ENCODE peak calls at places on chromosomes 11 and 22, in six cellular contexts. K is Calu3, G is left ventricle myocardium inferior, J is H9, Q is astrocyte of the cerebellum, N is A549. B is an unnamed sample.

GRCh38 chr11:15843309-15843857 is 513.0 kb downstream of the SOX6 start:
- DNase-seq in K (peak), G (no peak), J (peak), Q (peak), N (no peak), B (no peak)

GRCh38 chr22:30866811-30867271 is 101.7 kb downstream of the MORC2 start:
- DNase-seq in K (no peak), G (no peak), J (peak), Q (no peak), N (peak), B (peak)

GRCh38 chr22:45837507-45837906 is 139.5 kb downstream of the WNT7B start:
- DNase-seq in K (no peak), G (no peak), J (no peak), Q (no peak), N (no peak), B (no peak)

GRCh38 chr11:62069961-62070919 is 53.6 kb upstream of the INCENP start:
- DNase-seq in K (no peak), G (no peak), J (no peak), Q (no peak), N (no peak), B (no peak)

GRCh38 chr11:129117595-129118350 is 74.4 kb downstream of the ARHGAP32 start:
- DNase-seq in K (peak), G (no peak), J (no peak), Q (peak), N (peak), B (peak)

GRCh38 chr11:113241190-113242051 is 73.0 kb upstream of the TTC12 start:
- DNase-seq in K (no peak), G (no peak), J (no peak), Q (no peak), N (no peak), B (no peak)

GRCh38 chr11:128058580-128059208 is 528.7 kb downstream of the ETS1 start:
- DNase-seq in K (no peak), G (no peak), J (no peak), Q (no peak), N (no peak), B (no peak)

GRCh38 chr22:48743601-48744282 is 1083.9 kb downstream of the BRD1 start:
- DNase-seq in K (no peak), G (no peak), J (no peak), Q (no peak), N (no peak), B (no peak)

GRCh38 chr22:23190526-23190925 is 10.2 kb downstream of the BCR start:
- DNase-seq in K (no peak), G (peak), J (no peak), Q (no peak), N (no peak), B (no peak)

GRCh38 chr11:66277475-66278391 is at the start of gene CNIH2:
- DNase-seq in K (peak), G (no peak), J (no peak), Q (no peak), N (peak), B (peak)

GRCh38 chr11:19472679-19473078 is 231.9 kb upstream of the E2F8 start:
- DNase-seq in K (no peak), G (no peak), J (no peak), Q (no peak), N (no peak), B (no peak)

GRCh38 chr22:18965526-18966421 is 29.7 kb upstream of the PRODH start:
- DNase-seq in K (no peak), G (no peak), J (no peak), Q (no peak), N (no peak), B (no peak)

GRCh38 chr11:95682552-95682951 is 107.0 kb downstream of the FAM76B start:
- DNase-seq in K (no peak), G (no peak), J (no peak), Q (peak), N (no peak), B (no peak)

GRCh38 chr11:65742353-65742752 is 21.8 kb upstream of the RNASEH2C start:
- DNase-seq in K (no peak), G (no peak), J (no peak), Q (no peak), N (no peak), B (no peak)

GRCh38 chr11:23509023-23509422 is 648.7 kb upstream of the CCDC179 start:
- DNase-seq in K (no peak), G (no peak), J (no peak), Q (peak), N (no peak), B (no peak)

GRCh38 chr22:30979932-30980331 is 10.9 kb downstream of the TUG1 start:
- DNase-seq in K (no peak), G (no peak), J (no peak), Q (no peak), N (no peak), B (no peak)

GRCh38 chr11:44946268-44946667 is 4.4 kb downstream of the TP53I11 start:
- DNase-seq in K (no peak), G (peak), J (no peak), Q (no peak), N (no peak), B (no peak)

DNA sequence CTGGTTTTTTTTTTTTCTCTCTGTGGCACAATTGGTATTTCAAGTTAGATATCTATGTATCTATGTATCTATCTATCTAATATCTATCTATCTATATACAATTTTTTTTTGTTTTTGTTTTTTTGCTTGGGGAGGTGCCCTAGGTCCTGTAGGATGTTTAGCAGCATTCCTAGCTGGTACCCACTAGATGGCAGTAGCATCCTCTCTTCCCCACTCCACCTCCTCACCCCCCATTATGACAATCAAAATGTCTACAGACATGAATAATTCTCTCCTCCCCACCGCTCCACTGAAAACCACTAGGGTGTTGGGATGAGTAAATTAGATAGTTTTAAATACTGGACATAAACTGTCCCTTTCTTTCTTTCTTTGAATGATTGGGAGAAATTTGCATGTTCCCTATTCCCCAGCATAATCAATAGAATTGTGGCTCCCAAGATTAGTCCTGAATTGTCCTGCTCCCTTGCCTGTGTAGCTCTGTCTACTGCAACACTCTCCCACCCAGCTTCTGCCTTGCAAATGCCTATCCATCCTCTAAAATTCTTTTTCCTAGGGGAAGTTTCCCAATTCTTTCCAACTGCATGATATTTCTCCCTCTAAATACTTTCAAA is 1152.4 kb downstream of the LRRC4C start:
- DNase-seq in K (no peak), G (no peak), J (no peak), Q (peak), N (peak), B (peak)
- TF ChIP-seq CTCF in K (peak), G (peak), J (peak), Q (peak), N (peak), B (peak)

DNA sequence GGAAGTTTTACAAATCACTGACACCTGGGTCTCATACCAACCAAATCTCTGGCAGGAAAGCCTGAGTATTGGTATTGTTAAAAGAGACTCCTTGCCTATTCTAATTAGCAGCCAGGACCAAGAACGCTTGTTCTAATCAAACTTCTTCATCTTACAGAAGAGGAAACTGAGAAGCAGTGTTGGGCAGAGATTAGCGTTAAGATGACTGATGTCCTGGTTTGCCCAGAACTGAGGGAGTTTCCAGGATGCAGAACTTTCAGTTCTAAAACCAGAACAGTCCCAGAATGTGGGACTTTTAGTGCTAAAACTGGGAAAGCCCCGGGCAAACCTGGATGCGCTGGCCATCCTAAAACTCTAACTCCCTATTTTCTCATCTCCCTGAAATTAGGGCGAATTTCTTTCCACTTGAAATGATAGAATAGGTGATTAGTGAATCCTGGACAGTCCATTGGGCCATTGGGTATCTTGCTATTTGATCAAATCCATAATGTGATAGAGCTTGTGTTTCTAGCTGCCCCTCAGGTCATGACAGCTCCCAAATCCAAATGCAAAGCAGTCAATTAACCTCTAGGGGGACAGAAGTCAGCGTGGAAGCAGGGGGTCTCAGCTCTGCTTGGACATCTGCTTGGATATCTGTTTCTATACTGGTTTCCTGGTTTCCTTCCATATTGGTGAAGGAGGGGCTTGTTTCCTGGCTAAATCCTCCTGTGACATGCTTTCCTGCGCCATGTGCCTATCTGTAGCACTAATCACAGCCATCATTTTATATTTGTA is 16.0 kb upstream of the TMPRSS13 start:
- DNase-seq in K (no peak), G (no peak), J (no peak), Q (no peak), N (no peak), B (no peak)
- TF ChIP-seq CTCF in K (no peak), G (no peak), J (peak), Q (peak), N (no peak), B (no peak)

GRCh38 chr11:34790620-34791019 is 125.6 kb downstream of the APIP start:
- DNase-seq in K (peak), G (no peak), J (no peak), Q (no peak), N (no peak), B (no peak)
- TF ChIP-seq CTCF in K (peak), G (no peak), J (peak), Q (no peak), N (no peak), B (no peak)

GRCh38 chr11:8768625-8769333 is 86.2 kb downstream of the RPL27A start:
- DNase-seq in K (peak), G (peak), J (no peak), Q (no peak), N (no peak), B (no peak)
- TF ChIP-seq CTCF in K (no peak), G (peak), J (peak), Q (peak), N (peak), B (no peak)

GRCh38 chr22:38861170-38861874 is 10.7 kb downstream of the CBX6 start:
- DNase-seq in K (no peak), G (no peak), J (peak), Q (no peak), N (no peak), B (no peak)
- TF ChIP-seq CTCF in K (peak), G (no peak), J (peak), Q (peak), N (no peak), B (no peak)

DNA sequence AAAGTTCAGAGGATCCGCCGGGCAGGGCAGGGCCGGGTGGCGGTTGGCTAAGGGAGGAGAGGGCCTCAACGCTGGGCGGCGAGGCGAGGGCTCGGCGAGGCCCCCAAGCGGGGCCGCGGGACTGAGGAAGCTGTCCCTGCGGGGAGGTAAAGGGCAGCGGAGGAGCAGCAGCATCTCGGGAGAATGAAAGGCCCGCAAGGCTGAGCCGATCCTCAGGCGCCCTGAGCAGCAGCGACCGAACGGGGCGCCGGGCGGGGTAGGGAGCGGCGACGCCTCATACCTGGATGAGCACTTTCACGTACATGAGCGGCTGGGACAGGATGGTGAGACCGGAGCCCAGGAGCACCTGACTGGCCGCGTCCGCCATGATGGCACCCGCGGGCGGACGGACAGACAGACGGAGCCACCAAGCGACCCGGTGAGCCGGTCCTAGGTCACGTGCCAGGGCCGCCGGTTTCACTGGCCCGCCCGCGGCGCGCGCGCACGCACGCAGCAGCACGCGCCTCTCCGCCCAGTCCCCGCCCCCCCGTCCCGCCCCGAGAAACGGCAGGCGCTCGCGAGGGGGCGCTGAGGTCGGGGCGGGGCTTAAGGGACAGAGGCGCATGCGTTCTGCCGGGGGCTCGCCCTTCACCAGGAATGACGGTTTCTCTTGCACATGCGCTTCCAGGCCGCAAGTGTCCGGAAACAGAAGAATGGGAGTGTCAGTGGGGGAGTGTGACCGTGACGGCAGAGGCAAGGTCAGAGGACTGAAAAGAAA is at the start of gene MTCH2:
- DNase-seq in K (peak), G (peak), J (peak), Q (peak), N (peak), B (peak)
- TF ChIP-seq CTCF in K (peak), G (peak), J (peak), Q (peak), N (peak), B (no peak)

GRCh38 chr11:43556892-43557291 is 123.6 kb upstream of the HSD17B12 start:
- DNase-seq in K (no peak), G (no peak), J (no peak), Q (no peak), N (no peak), B (no peak)

GRCh38 chr11:43558556-43559127 is 121.9 kb upstream of the HSD17B12 start:
- DNase-seq in K (no peak), G (no peak), J (no peak), Q (no peak), N (no peak), B (no peak)

GRCh38 chr11:43558056-43558455 is 122.5 kb upstream of the HSD17B12 start:
- DNase-seq in K (no peak), G (no peak), J (no peak), Q (no peak), N (no peak), B (no peak)

GRCh38 chr11:43556269-43556668 is 124.3 kb upstream of the HSD17B12 start:
- DNase-seq in K (no peak), G (no peak), J (no peak), Q (no peak), N (no peak), B (no peak)

GRCh38 chr11:43557553-43558031 is 122.9 kb upstream of the HSD17B12 start:
- DNase-seq in K (no peak), G (no peak), J (peak), Q (no peak), N (no peak), B (no peak)
- TF ChIP-seq CTCF in K (no peak), G (peak), J (peak), Q (peak), N (no peak), B (no peak)

DNA sequence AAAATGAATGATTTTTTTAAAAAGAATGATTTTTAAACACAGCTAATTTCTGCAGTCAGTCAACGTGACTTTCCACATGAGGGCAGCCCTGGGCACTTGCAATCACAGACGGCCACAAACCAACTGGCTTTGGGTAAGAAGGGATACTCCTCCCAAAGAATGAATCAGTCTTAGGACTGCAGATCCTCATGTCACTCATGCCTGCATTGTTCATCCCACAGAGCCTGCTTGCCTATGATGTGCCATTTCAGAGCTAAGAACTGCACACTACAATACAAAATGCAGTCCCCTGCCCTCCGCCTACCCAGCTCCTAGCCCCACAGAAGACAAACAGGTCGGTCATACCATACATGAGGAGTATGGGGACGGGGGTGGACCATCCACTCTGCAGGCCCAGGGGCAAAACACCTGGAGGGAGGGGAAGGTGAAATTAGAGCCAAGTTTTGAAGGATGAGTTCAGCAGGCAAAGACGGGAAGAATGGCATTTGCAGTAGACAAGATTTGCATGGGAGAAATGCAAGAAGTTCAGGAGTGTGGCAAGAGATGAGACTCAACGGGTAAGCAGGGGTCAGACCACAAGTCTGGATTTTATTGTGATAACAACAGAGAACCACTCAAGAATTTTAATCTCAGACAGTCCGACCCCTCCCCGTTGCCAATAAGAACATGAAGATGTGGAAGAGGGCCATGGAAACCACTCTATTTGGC is 24.7 kb downstream of the PACSIN2 start:
- DNase-seq in K (peak), G (no peak), J (no peak), Q (no peak), N (peak), B (no peak)
- TF ChIP-seq CTCF in K (no peak), G (peak), J (peak), Q (peak), N (peak), B (no peak)

GRCh38 chr11:132161538-132161937 is 791.1 kb downstream of the NTM start:
- DNase-seq in K (no peak), G (no peak), J (no peak), Q (no peak), N (no peak), B (no peak)

GRCh38 chr11:132158696-132159095 is 788.3 kb downstream of the NTM start:
- DNase-seq in K (no peak), G (no peak), J (no peak), Q (peak), N (no peak), B (no peak)

DNA sequence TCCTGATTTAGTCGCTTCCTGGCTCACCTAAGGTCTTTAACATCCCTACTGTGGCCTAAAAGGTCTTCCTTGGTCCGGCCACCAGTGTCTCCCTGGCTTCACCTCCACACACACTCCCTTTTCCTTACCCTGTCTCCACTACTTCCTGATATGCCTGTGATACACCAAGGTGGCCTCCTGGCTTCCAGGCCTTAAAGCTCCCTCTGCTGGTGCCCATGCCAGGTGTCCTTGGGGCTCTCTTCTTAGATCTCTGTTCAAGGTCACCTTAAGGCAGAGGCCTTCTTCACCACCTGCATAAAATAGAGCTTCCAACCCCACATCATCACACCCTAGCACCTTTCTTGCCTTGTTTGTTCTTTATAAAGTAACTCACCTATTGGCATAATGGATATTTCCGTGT is 787.7 kb downstream of the NTM start:
- DNase-seq in K (no peak), G (no peak), J (peak), Q (no peak), N (no peak), B (no peak)
- TF ChIP-seq CTCF in K (no peak), G (no peak), J (peak), Q (peak), N (no peak), B (peak)